ENCODE peak calls at places on chromosomes 2 and 18, in eight cellular contexts. One of them, this sample, is unnamed.
A peak's percentile ranks its signal among the peaks of the same experiment; 100 is the strongest.

GRCh38 chr2:69545477-69545932 is 98.0 kb downstream of the AAK1 start:
- DNase-seq in left ventricle myocardium inferior: no peak
- DNase-seq in Calu3: no peak
- DNase-seq in astrocyte of the spinal cord: no peak
- DNase-seq in fibroblast of the aortic adventitia: no peak
- DNase-seq in IMR-90: no peak
- DNase-seq in kidney: no peak
- DNase-seq in GM12865: peak; percentile 83
- DNase-seq in this sample: peak; percentile 20

GRCh38 chr2:99278793-99279291 is 22.2 kb downstream of the LYG1 start:
- DNase-seq in astrocyte of the spinal cord: peak; percentile 89
- DNase-seq in left ventricle myocardium inferior: no peak
- DNase-seq in GM12865: no peak
- DNase-seq in IMR-90: peak; percentile 92
- DNase-seq in fibroblast of the aortic adventitia: peak; percentile 72
- DNase-seq in Calu3: no peak
- DNase-seq in kidney: no peak
- DNase-seq in this sample: no peak

GRCh38 chr2:171248205-171248662 is 87.5 kb upstream of the TLK1 start:
- DNase-seq in left ventricle myocardium inferior: no peak
- DNase-seq in Calu3: no peak
- DNase-seq in astrocyte of the spinal cord: no peak
- DNase-seq in GM12865: no peak
- DNase-seq in kidney: no peak
- DNase-seq in IMR-90: no peak
- DNase-seq in fibroblast of the aortic adventitia: no peak
- DNase-seq in this sample: peak; percentile 27

GRCh38 chr2:120743657-120744056 is 8.0 kb downstream of the GLI2 start:
- DNase-seq in kidney: no peak
- DNase-seq in left ventricle myocardium inferior: no peak
- DNase-seq in IMR-90: no peak
- DNase-seq in Calu3: no peak
- DNase-seq in GM12865: no peak
- DNase-seq in fibroblast of the aortic adventitia: no peak
- DNase-seq in astrocyte of the spinal cord: no peak
- DNase-seq in this sample: no peak

GRCh38 chr2:197008229-197008628 is 81.7 kb upstream of the PGAP1 start:
- DNase-seq in Calu3: no peak
- DNase-seq in IMR-90: peak; percentile 74
- DNase-seq in GM12865: no peak
- DNase-seq in left ventricle myocardium inferior: no peak
- DNase-seq in fibroblast of the aortic adventitia: peak; percentile 71
- DNase-seq in kidney: no peak
- DNase-seq in astrocyte of the spinal cord: no peak
- DNase-seq in this sample: no peak

GRCh38 chr2:64859208-64860161 is 129.7 kb upstream of the SLC1A4 start:
- DNase-seq in IMR-90: peak; percentile 87
- DNase-seq in Calu3: peak; percentile 74
- DNase-seq in fibroblast of the aortic adventitia: peak; percentile 94
- DNase-seq in astrocyte of the spinal cord: peak; percentile 92
- DNase-seq in GM12865: peak; percentile 74
- DNase-seq in left ventricle myocardium inferior: peak; percentile 91
- DNase-seq in kidney: peak; percentile 95
- DNase-seq in this sample: peak; percentile 87

GRCh38 chr2:10948165-10948564 is 36.4 kb downstream of the KCNF1 start:
- DNase-seq in astrocyte of the spinal cord: no peak
- DNase-seq in left ventricle myocardium inferior: no peak
- DNase-seq in Calu3: no peak
- DNase-seq in GM12865: no peak
- DNase-seq in kidney: no peak
- DNase-seq in fibroblast of the aortic adventitia: no peak
- DNase-seq in IMR-90: no peak
- DNase-seq in this sample: no peak

GRCh38 chr18:50877545-50878265 is 1.2 kb upstream of the ME2 start:
- DNase-seq in astrocyte of the spinal cord: no peak
- DNase-seq in kidney: no peak
- DNase-seq in fibroblast of the aortic adventitia: no peak
- DNase-seq in GM12865: no peak
- DNase-seq in Calu3: no peak
- DNase-seq in left ventricle myocardium inferior: no peak
- DNase-seq in IMR-90: no peak
- DNase-seq in this sample: no peak

GRCh38 chr2:146135245-146135644 is 1615.3 kb upstream of the ZEB2 start:
- DNase-seq in IMR-90: no peak
- DNase-seq in astrocyte of the spinal cord: no peak
- DNase-seq in left ventricle myocardium inferior: no peak
- DNase-seq in fibroblast of the aortic adventitia: no peak
- DNase-seq in kidney: no peak
- DNase-seq in GM12865: no peak
- DNase-seq in Calu3: no peak
- DNase-seq in this sample: no peak

GRCh38 chr2:239247401-239248245 is 153.2 kb downstream of the HDAC4 start:
- DNase-seq in left ventricle myocardium inferior: no peak
- DNase-seq in fibroblast of the aortic adventitia: no peak
- DNase-seq in Calu3: peak; percentile 84
- DNase-seq in astrocyte of the spinal cord: peak; percentile 81
- DNase-seq in IMR-90: no peak
- DNase-seq in GM12865: no peak
- DNase-seq in kidney: peak; percentile 91
- DNase-seq in this sample: no peak

GRCh38 chr18:33460681-33461080 is 20.2 kb upstream of the CCDC178 start:
- DNase-seq in Calu3: no peak
- DNase-seq in fibroblast of the aortic adventitia: no peak
- DNase-seq in kidney: no peak
- DNase-seq in IMR-90: no peak
- DNase-seq in astrocyte of the spinal cord: no peak
- DNase-seq in left ventricle myocardium inferior: no peak
- DNase-seq in GM12865: no peak
- DNase-seq in this sample: no peak

GRCh38 chr18:13563390-13563805 is 163.0 kb downstream of the FAM210A start:
- DNase-seq in Calu3: no peak
- DNase-seq in astrocyte of the spinal cord: no peak
- DNase-seq in kidney: no peak
- DNase-seq in IMR-90: no peak
- DNase-seq in fibroblast of the aortic adventitia: no peak
- DNase-seq in left ventricle myocardium inferior: no peak
- DNase-seq in GM12865: peak; percentile 55
- DNase-seq in this sample: no peak

GRCh38 chr18:58761241-58761969 is 90.1 kb downstream of the MALT1 start:
- DNase-seq in kidney: no peak
- DNase-seq in left ventricle myocardium inferior: no peak
- DNase-seq in IMR-90: peak; percentile 40
- DNase-seq in Calu3: no peak
- DNase-seq in GM12865: peak; percentile 86
- DNase-seq in fibroblast of the aortic adventitia: no peak
- DNase-seq in astrocyte of the spinal cord: no peak
- DNase-seq in this sample: peak; percentile 66

GRCh38 chr18:46141199-46141598 is 37.0 kb downstream of the HAUS1 start:
- DNase-seq in Calu3: no peak
- DNase-seq in left ventricle myocardium inferior: no peak
- DNase-seq in kidney: no peak
- DNase-seq in IMR-90: no peak
- DNase-seq in fibroblast of the aortic adventitia: no peak
- DNase-seq in astrocyte of the spinal cord: no peak
- DNase-seq in GM12865: no peak
- DNase-seq in this sample: no peak

GRCh38 chr2:23954325-23955014 is 14.2 kb downstream of the UBXN2A start:
- DNase-seq in GM12865: peak; percentile 41
- DNase-seq in left ventricle myocardium inferior: no peak
- DNase-seq in IMR-90: no peak
- DNase-seq in astrocyte of the spinal cord: no peak
- DNase-seq in kidney: no peak
- DNase-seq in Calu3: no peak
- DNase-seq in fibroblast of the aortic adventitia: peak; percentile 69
- DNase-seq in this sample: no peak
- TF ChIP-seq CTCF in GM12865: peak; percentile 11
- TF ChIP-seq CTCF in left ventricle myocardium inferior: no peak
- TF ChIP-seq CTCF in IMR-90: no peak
- TF ChIP-seq CTCF in astrocyte of the spinal cord: no peak
- TF ChIP-seq CTCF in kidney: no peak
- TF ChIP-seq CTCF in Calu3: no peak
- TF ChIP-seq CTCF in fibroblast of the aortic adventitia: peak; percentile 63
- TF ChIP-seq CTCF in this sample: no peak

GRCh38 chr2:9646631-9647030 is 15.8 kb upstream of the YWHAQ start:
- DNase-seq in astrocyte of the spinal cord: no peak
- DNase-seq in Calu3: no peak
- DNase-seq in fibroblast of the aortic adventitia: no peak
- DNase-seq in IMR-90: no peak
- DNase-seq in left ventricle myocardium inferior: no peak
- DNase-seq in GM12865: no peak
- DNase-seq in kidney: no peak
- DNase-seq in this sample: no peak

GRCh38 chr2:9647884-9648283 is 17.1 kb upstream of the YWHAQ start:
- DNase-seq in IMR-90: no peak
- DNase-seq in left ventricle myocardium inferior: no peak
- DNase-seq in GM12865: no peak
- DNase-seq in astrocyte of the spinal cord: no peak
- DNase-seq in kidney: no peak
- DNase-seq in fibroblast of the aortic adventitia: no peak
- DNase-seq in Calu3: no peak
- DNase-seq in this sample: no peak

GRCh38 chr2:9644021-9644420 is 13.2 kb upstream of the YWHAQ start:
- DNase-seq in IMR-90: no peak
- DNase-seq in astrocyte of the spinal cord: no peak
- DNase-seq in kidney: no peak
- DNase-seq in fibroblast of the aortic adventitia: no peak
- DNase-seq in left ventricle myocardium inferior: no peak
- DNase-seq in GM12865: no peak
- DNase-seq in Calu3: no peak
- DNase-seq in this sample: no peak

GRCh38 chr2:9641641-9642040 is 10.8 kb upstream of the YWHAQ start:
- DNase-seq in astrocyte of the spinal cord: no peak
- DNase-seq in left ventricle myocardium inferior: no peak
- DNase-seq in GM12865: peak; percentile 69
- DNase-seq in kidney: no peak
- DNase-seq in Calu3: no peak
- DNase-seq in fibroblast of the aortic adventitia: no peak
- DNase-seq in IMR-90: no peak
- DNase-seq in this sample: no peak

GRCh38 chr2:9644603-9645002 is 13.8 kb upstream of the YWHAQ start:
- DNase-seq in fibroblast of the aortic adventitia: peak; percentile 34
- DNase-seq in Calu3: peak; percentile 48
- DNase-seq in GM12865: no peak
- DNase-seq in kidney: no peak
- DNase-seq in left ventricle myocardium inferior: no peak
- DNase-seq in IMR-90: peak; percentile 44
- DNase-seq in astrocyte of the spinal cord: no peak
- DNase-seq in this sample: no peak
- TF ChIP-seq CTCF in fibroblast of the aortic adventitia: no peak
- TF ChIP-seq CTCF in Calu3: no peak
- TF ChIP-seq CTCF in GM12865: no peak
- TF ChIP-seq CTCF in kidney: no peak
- TF ChIP-seq CTCF in left ventricle myocardium inferior: no peak
- TF ChIP-seq CTCF in IMR-90: no peak
- TF ChIP-seq CTCF in astrocyte of the spinal cord: no peak
- TF ChIP-seq CTCF in this sample: no peak

GRCh38 chr2:226017534-226017933 is 618.0 kb downstream of the NYAP2 start:
- DNase-seq in Calu3: no peak
- DNase-seq in fibroblast of the aortic adventitia: no peak
- DNase-seq in IMR-90: no peak
- DNase-seq in astrocyte of the spinal cord: no peak
- DNase-seq in kidney: no peak
- DNase-seq in GM12865: no peak
- DNase-seq in left ventricle myocardium inferior: no peak
- DNase-seq in this sample: no peak

GRCh38 chr2:226018641-226019040 is 619.1 kb downstream of the NYAP2 start:
- DNase-seq in IMR-90: no peak
- DNase-seq in Calu3: no peak
- DNase-seq in GM12865: no peak
- DNase-seq in left ventricle myocardium inferior: no peak
- DNase-seq in kidney: no peak
- DNase-seq in astrocyte of the spinal cord: no peak
- DNase-seq in fibroblast of the aortic adventitia: no peak
- DNase-seq in this sample: no peak

GRCh38 chr2:226020179-226020578 is 620.7 kb downstream of the NYAP2 start:
- DNase-seq in Calu3: no peak
- DNase-seq in fibroblast of the aortic adventitia: no peak
- DNase-seq in left ventricle myocardium inferior: no peak
- DNase-seq in kidney: no peak
- DNase-seq in astrocyte of the spinal cord: no peak
- DNase-seq in IMR-90: no peak
- DNase-seq in GM12865: no peak
- DNase-seq in this sample: no peak

GRCh38 chr2:226023383-226023782 is 623.9 kb downstream of the NYAP2 start:
- DNase-seq in IMR-90: no peak
- DNase-seq in astrocyte of the spinal cord: no peak
- DNase-seq in left ventricle myocardium inferior: no peak
- DNase-seq in kidney: no peak
- DNase-seq in GM12865: no peak
- DNase-seq in fibroblast of the aortic adventitia: no peak
- DNase-seq in Calu3: no peak
- DNase-seq in this sample: no peak
- TF ChIP-seq CTCF in IMR-90: no peak
- TF ChIP-seq CTCF in astrocyte of the spinal cord: no peak
- TF ChIP-seq CTCF in left ventricle myocardium inferior: no peak
- TF ChIP-seq CTCF in kidney: no peak
- TF ChIP-seq CTCF in GM12865: no peak
- TF ChIP-seq CTCF in fibroblast of the aortic adventitia: no peak
- TF ChIP-seq CTCF in Calu3: no peak
- TF ChIP-seq CTCF in this sample: no peak

DNA sequence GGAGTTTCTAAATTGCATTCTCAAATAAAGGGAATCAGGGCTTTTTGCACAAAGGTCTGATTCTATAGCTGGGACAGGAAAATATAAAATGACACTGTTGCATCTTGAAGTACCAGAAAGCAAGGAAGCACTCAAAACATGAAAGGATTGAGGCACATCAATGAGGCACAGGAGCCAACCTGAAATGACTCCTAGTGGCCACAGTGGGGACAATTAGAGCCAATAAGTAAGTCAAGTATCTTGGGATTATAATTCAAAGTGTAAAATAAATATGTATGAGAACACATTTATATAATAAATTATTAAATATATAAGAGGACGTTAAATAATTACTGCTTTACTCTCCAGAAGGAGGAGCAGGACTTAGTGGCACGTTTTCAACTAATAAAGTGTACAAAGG is 1259.5 kb upstream of the CDH2 start:
- DNase-seq in GM12865: no peak
- DNase-seq in astrocyte of the spinal cord: no peak
- DNase-seq in Calu3: no peak
- DNase-seq in fibroblast of the aortic adventitia: no peak
- DNase-seq in kidney: no peak
- DNase-seq in left ventricle myocardium inferior: no peak
- DNase-seq in IMR-90: no peak
- DNase-seq in this sample: no peak
- TF ChIP-seq CTCF in GM12865: no peak
- TF ChIP-seq CTCF in astrocyte of the spinal cord: no peak
- TF ChIP-seq CTCF in Calu3: no peak
- TF ChIP-seq CTCF in fibroblast of the aortic adventitia: no peak
- TF ChIP-seq CTCF in kidney: no peak
- TF ChIP-seq CTCF in left ventricle myocardium inferior: no peak
- TF ChIP-seq CTCF in IMR-90: no peak
- TF ChIP-seq CTCF in this sample: no peak